ENCODE peak calls at places on chromosome 2, in seven cellular contexts. One of them, this sample, is unnamed.

GRCh38 chr2:100297511-100297910 is 24.8 kb downstream of the LONRF2 start:
- DNase-seq in mesothelial cell of epicardium: no peak
- DNase-seq in stimulated activated CD8-positive, alpha-beta memory T cell treated with anti-CD3 and anti-CD28 coated beads, Interleukin-4, amount 100 ng/mL, for 24 hours: no peak
- DNase-seq in HS-5: no peak
- DNase-seq in GM04503: no peak
- DNase-seq in hippocampal formation: no peak
- DNase-seq in cardiac septum: no peak
- DNase-seq in this sample: no peak

GRCh38 chr2:112884869-112885502 is 26.0 kb upstream of the IL37 start:
- DNase-seq in mesothelial cell of epicardium: no peak
- DNase-seq in stimulated activated CD8-positive, alpha-beta memory T cell treated with anti-CD3 and anti-CD28 coated beads, Interleukin-4, amount 100 ng/mL, for 24 hours: peak
- DNase-seq in HS-5: no peak
- DNase-seq in GM04503: no peak
- DNase-seq in hippocampal formation: peak
- DNase-seq in cardiac septum: peak
- DNase-seq in this sample: no peak

GRCh38 chr2:110702981-110703380 is 25.1 kb upstream of the BUB1 start:
- DNase-seq in mesothelial cell of epicardium: no peak
- DNase-seq in stimulated activated CD8-positive, alpha-beta memory T cell treated with anti-CD3 and anti-CD28 coated beads, Interleukin-4, amount 100 ng/mL, for 24 hours: no peak
- DNase-seq in HS-5: no peak
- DNase-seq in GM04503: no peak
- DNase-seq in hippocampal formation: no peak
- DNase-seq in cardiac septum: no peak
- DNase-seq in this sample: no peak

GRCh38 chr2:26463252-26464207 is 14.4 kb downstream of the OTOF start:
- DNase-seq in mesothelial cell of epicardium: no peak
- DNase-seq in stimulated activated CD8-positive, alpha-beta memory T cell treated with anti-CD3 and anti-CD28 coated beads, Interleukin-4, amount 100 ng/mL, for 24 hours: no peak
- DNase-seq in HS-5: no peak
- DNase-seq in GM04503: no peak
- DNase-seq in hippocampal formation: no peak
- DNase-seq in cardiac septum: peak
- DNase-seq in this sample: peak

GRCh38 chr2:190354003-190354690 is 10.8 kb downstream of the INPP1 start:
- DNase-seq in mesothelial cell of epicardium: no peak
- DNase-seq in stimulated activated CD8-positive, alpha-beta memory T cell treated with anti-CD3 and anti-CD28 coated beads, Interleukin-4, amount 100 ng/mL, for 24 hours: no peak
- DNase-seq in HS-5: no peak
- DNase-seq in GM04503: no peak
- DNase-seq in hippocampal formation: no peak
- DNase-seq in cardiac septum: no peak
- DNase-seq in this sample: no peak

GRCh38 chr2:184877909-184878308 is 279.6 kb downstream of the ZNF804A start:
- DNase-seq in mesothelial cell of epicardium: no peak
- DNase-seq in stimulated activated CD8-positive, alpha-beta memory T cell treated with anti-CD3 and anti-CD28 coated beads, Interleukin-4, amount 100 ng/mL, for 24 hours: no peak
- DNase-seq in HS-5: no peak
- DNase-seq in GM04503: no peak
- DNase-seq in hippocampal formation: no peak
- DNase-seq in cardiac septum: no peak
- DNase-seq in this sample: no peak

GRCh38 chr2:228407821-228408220 is 226.3 kb upstream of the SPHKAP start:
- DNase-seq in mesothelial cell of epicardium: no peak
- DNase-seq in stimulated activated CD8-positive, alpha-beta memory T cell treated with anti-CD3 and anti-CD28 coated beads, Interleukin-4, amount 100 ng/mL, for 24 hours: no peak
- DNase-seq in HS-5: no peak
- DNase-seq in GM04503: no peak
- DNase-seq in hippocampal formation: no peak
- DNase-seq in cardiac septum: no peak
- DNase-seq in this sample: no peak

GRCh38 chr2:29223851-29224692 is 108.9 kb downstream of the CLIP4 start:
- DNase-seq in mesothelial cell of epicardium: no peak
- DNase-seq in stimulated activated CD8-positive, alpha-beta memory T cell treated with anti-CD3 and anti-CD28 coated beads, Interleukin-4, amount 100 ng/mL, for 24 hours: no peak
- DNase-seq in HS-5: peak
- DNase-seq in GM04503: no peak
- DNase-seq in hippocampal formation: peak
- DNase-seq in cardiac septum: peak
- DNase-seq in this sample: peak

GRCh38 chr2:218745160-218745558 is 34.5 kb downstream of the TTLL4 start:
- DNase-seq in mesothelial cell of epicardium: no peak
- DNase-seq in stimulated activated CD8-positive, alpha-beta memory T cell treated with anti-CD3 and anti-CD28 coated beads, Interleukin-4, amount 100 ng/mL, for 24 hours: no peak
- DNase-seq in HS-5: no peak
- DNase-seq in GM04503: no peak
- DNase-seq in hippocampal formation: no peak
- DNase-seq in cardiac septum: no peak
- DNase-seq in this sample: no peak

GRCh38 chr2:109601693-109602250 is 12.0 kb downstream of the SEPTIN10 start:
- DNase-seq in mesothelial cell of epicardium: no peak
- DNase-seq in stimulated activated CD8-positive, alpha-beta memory T cell treated with anti-CD3 and anti-CD28 coated beads, Interleukin-4, amount 100 ng/mL, for 24 hours: no peak
- DNase-seq in HS-5: no peak
- DNase-seq in GM04503: no peak
- DNase-seq in hippocampal formation: no peak
- DNase-seq in cardiac septum: no peak
- DNase-seq in this sample: no peak

GRCh38 chr2:138059967-138060635 is 95.8 kb downstream of the HNMT start:
- DNase-seq in mesothelial cell of epicardium: no peak
- DNase-seq in stimulated activated CD8-positive, alpha-beta memory T cell treated with anti-CD3 and anti-CD28 coated beads, Interleukin-4, amount 100 ng/mL, for 24 hours: no peak
- DNase-seq in HS-5: peak
- DNase-seq in GM04503: peak
- DNase-seq in hippocampal formation: no peak
- DNase-seq in cardiac septum: no peak
- DNase-seq in this sample: no peak

GRCh38 chr2:226995625-226996041 is 159.8 kb downstream of the RHBDD1 start:
- DNase-seq in mesothelial cell of epicardium: no peak
- DNase-seq in stimulated activated CD8-positive, alpha-beta memory T cell treated with anti-CD3 and anti-CD28 coated beads, Interleukin-4, amount 100 ng/mL, for 24 hours: no peak
- DNase-seq in HS-5: peak
- DNase-seq in GM04503: no peak
- DNase-seq in hippocampal formation: no peak
- DNase-seq in cardiac septum: no peak
- DNase-seq in this sample: no peak

GRCh38 chr2:64996914-64997313 is 7.7 kb downstream of the SLC1A4 start:
- DNase-seq in mesothelial cell of epicardium: no peak
- DNase-seq in stimulated activated CD8-positive, alpha-beta memory T cell treated with anti-CD3 and anti-CD28 coated beads, Interleukin-4, amount 100 ng/mL, for 24 hours: no peak
- DNase-seq in HS-5: no peak
- DNase-seq in GM04503: no peak
- DNase-seq in hippocampal formation: no peak
- DNase-seq in cardiac septum: no peak
- DNase-seq in this sample: no peak

GRCh38 chr2:71073475-71073874 is 5.0 kb downstream of the NAGK start:
- DNase-seq in mesothelial cell of epicardium: no peak
- DNase-seq in stimulated activated CD8-positive, alpha-beta memory T cell treated with anti-CD3 and anti-CD28 coated beads, Interleukin-4, amount 100 ng/mL, for 24 hours: no peak
- DNase-seq in HS-5: no peak
- DNase-seq in GM04503: no peak
- DNase-seq in hippocampal formation: no peak
- DNase-seq in cardiac septum: no peak
- DNase-seq in this sample: no peak

GRCh38 chr2:27954261-27954673 is 63.7 kb downstream of the BABAM2 start:
- DNase-seq in mesothelial cell of epicardium: no peak
- DNase-seq in stimulated activated CD8-positive, alpha-beta memory T cell treated with anti-CD3 and anti-CD28 coated beads, Interleukin-4, amount 100 ng/mL, for 24 hours: no peak
- DNase-seq in HS-5: no peak
- DNase-seq in GM04503: no peak
- DNase-seq in hippocampal formation: no peak
- DNase-seq in cardiac septum: no peak
- DNase-seq in this sample: no peak